ENCODE peak calls at places on chromosomes 4 and X, in eight cellular contexts. X, R, P, Z, A, I, B and V are unnamed samples.

GRCh38 chr4:26515936-26516335 is 25.7 kb upstream of the CCKAR start:
- DNase-seq in X (no peak), R (no peak), P (no peak), Z (no peak), A (no peak), I (no peak), B (no peak), V (no peak)

GRCh38 chrX:108307408-108308085 is 130.7 kb downstream of the COL4A6 start:
- DNase-seq in X (no peak), R (no peak), P (no peak), Z (no peak), A (no peak), I (no peak), B (no peak), V (no peak)

GRCh38 chr4:168648929-168649328 is 152.1 kb downstream of the PALLD start:
- DNase-seq in X (no peak), R (no peak), P (no peak), Z (peak), A (no peak), I (peak), B (no peak), V (no peak)

GRCh38 chr4:54913751-54914526 is 211.5 kb downstream of the KDR start:
- DNase-seq in X (no peak), R (no peak), P (no peak), Z (no peak), A (no peak), I (no peak), B (no peak), V (no peak)

GRCh38 chrX:70219938-70220764 is 14.3 kb upstream of the AWAT1 start:
- DNase-seq in X (no peak), R (peak), P (peak), Z (peak), A (no peak), I (peak), B (no peak), V (no peak)

GRCh38 chr4:52701207-52701606 is 42.1 kb upstream of the USP46 start:
- DNase-seq in X (peak), R (no peak), P (no peak), Z (no peak), A (no peak), I (no peak), B (no peak), V (no peak)

GRCh38 chr4:26485684-26486083 is 4.6 kb downstream of the CCKAR start:
- DNase-seq in X (no peak), R (no peak), P (no peak), Z (no peak), A (no peak), I (no peak), B (no peak), V (no peak)

GRCh38 chr4:120922390-120923200 is at the start of gene PRDM5:
- DNase-seq in X (no peak), R (peak), P (peak), Z (peak), A (no peak), I (peak), B (peak), V (no peak)

GRCh38 chrX:17038681-17039161 is 92.3 kb downstream of the REPS2 start:
- DNase-seq in X (no peak), R (no peak), P (no peak), Z (no peak), A (no peak), I (no peak), B (no peak), V (no peak)

GRCh38 chr4:111475001-111475400 is 670.3 kb upstream of the FAM241A start:
- DNase-seq in X (no peak), R (peak), P (peak), Z (peak), A (no peak), I (peak), B (no peak), V (no peak)

GRCh38 chr4:45693746-45694145 is 430.1 kb downstream of the GABRG1 start:
- DNase-seq in X (no peak), R (peak), P (no peak), Z (no peak), A (no peak), I (no peak), B (no peak), V (no peak)

GRCh38 chr4:77002321-77002720 is 52.8 kb downstream of the SEPTIN11 start:
- DNase-seq in X (no peak), R (peak), P (no peak), Z (no peak), A (no peak), I (no peak), B (no peak), V (no peak)

GRCh38 chr4:93396274-93396673 is 432.3 kb upstream of the ATOH1 start:
- DNase-seq in X (no peak), R (no peak), P (no peak), Z (peak), A (no peak), I (peak), B (no peak), V (no peak)

GRCh38 chr4:124415206-124415605 is 297.3 kb downstream of the ANKRD50 start:
- DNase-seq in X (no peak), R (no peak), P (no peak), Z (no peak), A (no peak), I (no peak), B (no peak), V (no peak)

GRCh38 chrX:11111038-11111851 is at the start of gene HCCS:
- DNase-seq in X (peak), R (peak), P (peak), Z (no peak), A (peak), I (peak), B (peak), V (peak)

GRCh38 chrX:94400488-94400887 is 726.5 kb downstream of the FAM133A start:
- DNase-seq in X (peak), R (no peak), P (peak), Z (peak), A (no peak), I (peak), B (no peak), V (no peak)

GRCh38 chr4:7326693-7327340 is 107.9 kb downstream of the PSAPL1 start:
- DNase-seq in X (no peak), R (no peak), P (no peak), Z (no peak), A (peak), I (no peak), B (no peak), V (no peak)

GRCh38 chr4:827209-828081 is 1.5 kb upstream of the CPLX1 start:
- DNase-seq in X (no peak), R (no peak), P (peak), Z (no peak), A (no peak), I (no peak), B (no peak), V (no peak)